ENCODE peak calls at places on chromosomes 1 and 21, in seven cellular contexts. One of them, this sample, is unnamed.

GRCh38 chr21:17387030-17387617 is 125.7 kb upstream of the CXADR start:
- DNase-seq in esophagus squamous epithelium: no peak
- DNase-seq in prostate gland: peak; percentile 75
- DNase-seq in A549: peak; percentile 25
- DNase-seq in uterus: peak; percentile 18
- DNase-seq in tibial nerve: peak; percentile 71
- DNase-seq in body of pancreas: peak; percentile 58
- DNase-seq in this sample: peak; percentile 51

GRCh38 chr1:30700528-30701265 is 22.7 kb downstream of the MATN1 start:
- DNase-seq in esophagus squamous epithelium: no peak
- DNase-seq in prostate gland: no peak
- DNase-seq in A549: no peak
- DNase-seq in uterus: peak; percentile 78
- DNase-seq in tibial nerve: peak; percentile 42
- DNase-seq in body of pancreas: no peak
- DNase-seq in this sample: no peak

GRCh38 chr1:178653091-178653490 is 72.0 kb upstream of the RALGPS2 start:
- DNase-seq in esophagus squamous epithelium: no peak
- DNase-seq in prostate gland: no peak
- DNase-seq in A549: peak; percentile 56
- DNase-seq in uterus: no peak
- DNase-seq in tibial nerve: no peak
- DNase-seq in body of pancreas: no peak
- DNase-seq in this sample: no peak

GRCh38 chr1:158054721-158055120 is 61.3 kb downstream of the KIRREL1 start:
- DNase-seq in esophagus squamous epithelium: no peak
- DNase-seq in prostate gland: no peak
- DNase-seq in A549: no peak
- DNase-seq in uterus: no peak
- DNase-seq in tibial nerve: no peak
- DNase-seq in body of pancreas: no peak
- DNase-seq in this sample: no peak

GRCh38 chr1:33171993-33172813 is 9.6 kb downstream of the TRIM62 start:
- DNase-seq in esophagus squamous epithelium: no peak
- DNase-seq in prostate gland: no peak
- DNase-seq in A549: no peak
- DNase-seq in uterus: no peak
- DNase-seq in tibial nerve: no peak
- DNase-seq in body of pancreas: no peak
- DNase-seq in this sample: no peak

GRCh38 chr1:177328251-177328650 is 157.5 kb downstream of the BRINP2 start:
- DNase-seq in esophagus squamous epithelium: no peak
- DNase-seq in prostate gland: no peak
- DNase-seq in A549: no peak
- DNase-seq in uterus: no peak
- DNase-seq in tibial nerve: no peak
- DNase-seq in body of pancreas: no peak
- DNase-seq in this sample: no peak

GRCh38 chr1:206457408-206457807 is 12.9 kb upstream of the IKBKE start:
- DNase-seq in esophagus squamous epithelium: no peak
- DNase-seq in prostate gland: no peak
- DNase-seq in A549: no peak
- DNase-seq in uterus: no peak
- DNase-seq in tibial nerve: no peak
- DNase-seq in body of pancreas: no peak
- DNase-seq in this sample: no peak

GRCh38 chr1:14698206-14698605 is 99.7 kb downstream of the KAZN start:
- DNase-seq in esophagus squamous epithelium: no peak
- DNase-seq in prostate gland: no peak
- DNase-seq in A549: no peak
- DNase-seq in uterus: no peak
- DNase-seq in tibial nerve: no peak
- DNase-seq in body of pancreas: no peak
- DNase-seq in this sample: no peak

GRCh38 chr1:41485605-41486004 is 1.1 kb upstream of the EDN2 start:
- DNase-seq in esophagus squamous epithelium: no peak
- DNase-seq in prostate gland: no peak
- DNase-seq in A549: peak; percentile 35
- DNase-seq in uterus: peak; percentile 15
- DNase-seq in tibial nerve: no peak
- DNase-seq in body of pancreas: no peak
- DNase-seq in this sample: no peak

GRCh38 chr1:241336335-241336734 is 20.7 kb downstream of the RGS7 start:
- DNase-seq in esophagus squamous epithelium: no peak
- DNase-seq in prostate gland: no peak
- DNase-seq in A549: no peak
- DNase-seq in uterus: no peak
- DNase-seq in tibial nerve: no peak
- DNase-seq in body of pancreas: no peak
- DNase-seq in this sample: no peak

GRCh38 chr1:185474440-185475149 is 157.6 kb upstream of the IVNS1ABP start:
- DNase-seq in esophagus squamous epithelium: no peak
- DNase-seq in prostate gland: no peak
- DNase-seq in A549: no peak
- DNase-seq in uterus: no peak
- DNase-seq in tibial nerve: no peak
- DNase-seq in body of pancreas: no peak
- DNase-seq in this sample: no peak

GRCh38 chr1:1629430-1630190 is 2.4 kb upstream of the MMP23B start:
- DNase-seq in esophagus squamous epithelium: no peak
- DNase-seq in prostate gland: no peak
- DNase-seq in A549: no peak
- DNase-seq in uterus: no peak
- DNase-seq in tibial nerve: no peak
- DNase-seq in body of pancreas: no peak
- DNase-seq in this sample: no peak

GRCh38 chr1:194300776-194301175 is 1114.4 kb upstream of the B3GALT2 start:
- DNase-seq in esophagus squamous epithelium: no peak
- DNase-seq in prostate gland: no peak
- DNase-seq in A549: no peak
- DNase-seq in uterus: no peak
- DNase-seq in tibial nerve: no peak
- DNase-seq in body of pancreas: no peak
- DNase-seq in this sample: no peak

GRCh38 chr1:155379180-155379876 is 58.6 kb downstream of the RUSC1 start:
- DNase-seq in esophagus squamous epithelium: no peak
- DNase-seq in prostate gland: no peak
- DNase-seq in A549: peak; percentile 11
- DNase-seq in uterus: no peak
- DNase-seq in tibial nerve: no peak
- DNase-seq in body of pancreas: no peak
- DNase-seq in this sample: peak; percentile 7

GRCh38 chr1:232538224-232538942 is 91.5 kb downstream of the SIPA1L2 start:
- DNase-seq in esophagus squamous epithelium: no peak
- DNase-seq in prostate gland: no peak
- DNase-seq in A549: peak; percentile 40
- DNase-seq in uterus: no peak
- DNase-seq in tibial nerve: no peak
- DNase-seq in body of pancreas: no peak
- DNase-seq in this sample: no peak

GRCh38 chr1:20164694-20165202 is 21.1 kb upstream of the UBXN10 start:
- DNase-seq in esophagus squamous epithelium: no peak
- DNase-seq in prostate gland: no peak
- DNase-seq in A549: no peak
- DNase-seq in uterus: no peak
- DNase-seq in tibial nerve: peak; percentile 30
- DNase-seq in body of pancreas: no peak
- DNase-seq in this sample: no peak

GRCh38 chr1:168892945-168893344 is 163.9 kb upstream of the DPT start:
- DNase-seq in esophagus squamous epithelium: no peak
- DNase-seq in prostate gland: no peak
- DNase-seq in A549: no peak
- DNase-seq in uterus: no peak
- DNase-seq in tibial nerve: no peak
- DNase-seq in body of pancreas: no peak
- DNase-seq in this sample: no peak

DNA sequence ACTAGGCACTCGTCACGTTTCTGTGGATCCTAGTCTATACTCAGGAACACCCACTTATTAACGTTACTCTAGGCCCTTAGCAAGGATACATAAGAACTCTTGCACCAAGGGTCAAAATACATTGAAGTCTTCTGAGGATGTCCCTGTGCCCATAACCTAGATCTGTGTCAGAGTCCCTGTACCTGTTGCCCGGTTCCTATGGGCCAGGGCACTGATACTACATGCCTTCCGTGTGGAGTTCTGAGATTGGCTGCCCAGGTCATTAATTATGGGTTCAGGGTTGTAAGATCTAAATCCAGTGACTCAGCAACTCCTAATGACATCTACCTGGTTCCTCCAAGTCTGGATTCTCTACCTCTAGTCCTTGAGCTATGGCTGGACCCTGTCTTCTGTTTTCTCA is 69.5 kb downstream of the GPR137B start:
- DNase-seq in esophagus squamous epithelium: no peak
- DNase-seq in prostate gland: no peak
- DNase-seq in A549: no peak
- DNase-seq in uterus: no peak
- DNase-seq in tibial nerve: no peak
- DNase-seq in body of pancreas: no peak
- DNase-seq in this sample: no peak
- TF ChIP-seq POLR2A in esophagus squamous epithelium: no peak
- TF ChIP-seq POLR2A in prostate gland: no peak
- TF ChIP-seq POLR2A in A549: no peak
- TF ChIP-seq POLR2A in uterus: no peak
- TF ChIP-seq POLR2A in tibial nerve: no peak
- TF ChIP-seq POLR2A in body of pancreas: no peak
- TF ChIP-seq POLR2A in this sample: no peak

GRCh38 chr1:150281758-150282557 is at the start of gene CIART:
- DNase-seq in esophagus squamous epithelium: peak; percentile 64
- DNase-seq in prostate gland: peak; percentile 96
- DNase-seq in A549: peak; percentile 93
- DNase-seq in uterus: peak; percentile 92
- DNase-seq in tibial nerve: peak; percentile 96
- DNase-seq in body of pancreas: peak; percentile 90
- DNase-seq in this sample: peak; percentile 91
- TF ChIP-seq POLR2A in esophagus squamous epithelium: peak; percentile 58
- TF ChIP-seq POLR2A in prostate gland: no peak
- TF ChIP-seq POLR2A in A549: peak; percentile 33
- TF ChIP-seq POLR2A in uterus: peak; percentile 45
- TF ChIP-seq POLR2A in tibial nerve: no peak
- TF ChIP-seq POLR2A in body of pancreas: peak; percentile 20
- TF ChIP-seq POLR2A in this sample: no peak

GRCh38 chr1:209827384-209828261 is at the start of gene UTP25:
- DNase-seq in esophagus squamous epithelium: peak; percentile 80
- DNase-seq in prostate gland: peak; percentile 86
- DNase-seq in A549: peak; percentile 80
- DNase-seq in uterus: peak; percentile 95
- DNase-seq in tibial nerve: peak; percentile 97
- DNase-seq in body of pancreas: peak; percentile 95
- DNase-seq in this sample: peak; percentile 97
- TF ChIP-seq POLR2A in esophagus squamous epithelium: peak; percentile 23
- TF ChIP-seq POLR2A in prostate gland: peak; percentile 53
- TF ChIP-seq POLR2A in A549: peak; percentile 67
- TF ChIP-seq POLR2A in uterus: peak; percentile 43
- TF ChIP-seq POLR2A in tibial nerve: peak; percentile 36
- TF ChIP-seq POLR2A in body of pancreas: no peak
- TF ChIP-seq POLR2A in this sample: peak; percentile 64

GRCh38 chr1:66266350-66266749 is 267.6 kb upstream of the SGIP1 start:
- DNase-seq in esophagus squamous epithelium: no peak
- DNase-seq in prostate gland: no peak
- DNase-seq in A549: no peak
- DNase-seq in uterus: no peak
- DNase-seq in tibial nerve: no peak
- DNase-seq in body of pancreas: no peak
- DNase-seq in this sample: no peak
- TF ChIP-seq POLR2A in esophagus squamous epithelium: no peak
- TF ChIP-seq POLR2A in prostate gland: no peak
- TF ChIP-seq POLR2A in A549: no peak
- TF ChIP-seq POLR2A in uterus: no peak
- TF ChIP-seq POLR2A in tibial nerve: no peak
- TF ChIP-seq POLR2A in body of pancreas: no peak
- TF ChIP-seq POLR2A in this sample: no peak

GRCh38 chr1:65254320-65255087 is 54.8 kb upstream of the DNAJC6 start:
- DNase-seq in esophagus squamous epithelium: no peak
- DNase-seq in prostate gland: peak; percentile 75
- DNase-seq in A549: peak; percentile 61
- DNase-seq in uterus: peak; percentile 65
- DNase-seq in tibial nerve: peak; percentile 40
- DNase-seq in body of pancreas: peak; percentile 81
- DNase-seq in this sample: peak; percentile 96

GRCh38 chr1:65255088-65256050 is 54.0 kb upstream of the DNAJC6 start:
- DNase-seq in esophagus squamous epithelium: no peak
- DNase-seq in prostate gland: no peak
- DNase-seq in A549: no peak
- DNase-seq in uterus: no peak
- DNase-seq in tibial nerve: no peak
- DNase-seq in body of pancreas: no peak
- DNase-seq in this sample: peak; percentile 83

GRCh38 chr1:65256860-65257719 is 52.3 kb upstream of the DNAJC6 start:
- DNase-seq in esophagus squamous epithelium: no peak
- DNase-seq in prostate gland: no peak
- DNase-seq in A549: no peak
- DNase-seq in uterus: no peak
- DNase-seq in tibial nerve: no peak
- DNase-seq in body of pancreas: no peak
- DNase-seq in this sample: no peak

GRCh38 chr1:65250826-65251225 is 58.5 kb upstream of the DNAJC6 start:
- DNase-seq in esophagus squamous epithelium: no peak
- DNase-seq in prostate gland: no peak
- DNase-seq in A549: no peak
- DNase-seq in uterus: no peak
- DNase-seq in tibial nerve: no peak
- DNase-seq in body of pancreas: no peak
- DNase-seq in this sample: no peak

DNA sequence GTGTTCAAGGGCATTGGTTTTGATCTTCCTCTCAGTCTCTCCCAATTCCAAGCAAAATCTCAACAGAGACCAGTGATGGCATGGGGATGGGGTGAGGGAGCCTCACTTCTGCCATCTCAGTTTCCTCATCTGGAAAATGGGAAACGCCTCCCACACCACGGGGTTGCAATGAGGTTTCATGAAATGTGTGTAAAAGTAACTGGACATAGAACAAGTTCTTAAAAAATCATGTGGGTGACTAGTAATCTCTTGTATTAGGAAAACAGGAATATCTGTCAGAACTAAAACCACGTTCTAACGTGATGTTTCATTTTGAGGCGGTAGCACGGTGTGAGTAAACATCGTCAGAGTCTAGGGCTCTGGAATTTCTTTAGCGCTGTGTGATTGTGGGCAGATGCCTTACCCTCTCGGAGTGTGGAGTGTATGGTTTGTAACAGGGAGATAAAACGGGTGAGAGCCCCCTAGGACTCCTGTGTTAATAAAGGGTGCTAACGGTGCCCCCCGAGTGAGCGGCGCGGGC is 55.5 kb upstream of the DNAJC6 start:
- DNase-seq in esophagus squamous epithelium: no peak
- DNase-seq in prostate gland: no peak
- DNase-seq in A549: peak; percentile 9
- DNase-seq in uterus: no peak
- DNase-seq in tibial nerve: no peak
- DNase-seq in body of pancreas: no peak
- DNase-seq in this sample: no peak
- TF ChIP-seq POLR2A in esophagus squamous epithelium: no peak
- TF ChIP-seq POLR2A in prostate gland: no peak
- TF ChIP-seq POLR2A in A549: no peak
- TF ChIP-seq POLR2A in uterus: no peak
- TF ChIP-seq POLR2A in tibial nerve: no peak
- TF ChIP-seq POLR2A in body of pancreas: no peak
- TF ChIP-seq POLR2A in this sample: peak; percentile 91

This sample was measured in erythroblast.